ENCODE peak calls at places on chromosomes 3 and 15, in four cellular contexts. C is upper lobe of left lung, B is lung, W is sigmoid colon. I is an unnamed sample. For H3K4me1, the result is how much of the 10 kb centered on the place peaks cover.

GRCh38 chr15:77747175-77748077 is 114.7 kb upstream of the LINGO1 start:
- DNase-seq in C (no peak), B (no peak), W (no peak), I (peak)

GRCh38 chr15:41546846-41547786 is 3.1 kb upstream of the RPAP1 start:
- DNase-seq in C (no peak), B (no peak), W (no peak), I (no peak)

GRCh38 chr3:12476238-12476897 is 7.9 kb upstream of the TSEN2 start:
- DNase-seq in C (no peak), B (no peak), W (peak), I (no peak)

GRCh38 chr15:100728371-100729201 is 126.2 kb downstream of the ASB7 start:
- DNase-seq in C (no peak), B (no peak), W (no peak), I (peak)

GRCh38 chr3:143135150-143135549 is 15.6 kb downstream of the CHST2 start:
- DNase-seq in C (peak), B (no peak), W (no peak), I (no peak)

GRCh38 chr3:138477801-138478200 is 43.4 kb downstream of the ESYT3 start:
- DNase-seq in C (no peak), B (no peak), W (no peak), I (no peak)

GRCh38 chr3:79497447-79498111 is 270.2 kb downstream of the ROBO1 start:
- DNase-seq in C (no peak), B (no peak), W (no peak), I (no peak)

GRCh38 chr15:42788725-42789124 is 51.8 kb upstream of the CDAN1 start:
- DNase-seq in C (no peak), B (no peak), W (no peak), I (no peak)

GRCh38 chr3:46565113-46565490 is 1.0 kb downstream of the LRRC2 start:
- DNase-seq in C (no peak), B (no peak), W (no peak), I (no peak)

GRCh38 chr3:146403792-146404191 is 65.6 kb downstream of the PLSCR2 start:
- DNase-seq in C (no peak), B (no peak), W (no peak), I (no peak)

GRCh38 chr15:47813985-47814384 is 96.7 kb downstream of the SEMA6D start:
- DNase-seq in C (no peak), B (no peak), W (no peak), I (no peak)

GRCh38 chr3:72263223-72264015 is 478.5 kb upstream of the PROK2 start:
- DNase-seq in C (no peak), B (no peak), W (no peak), I (no peak)

GRCh38 chr3:187044206-187044605 is 95.1 kb downstream of the RPL39L start:
- DNase-seq in C (no peak), B (no peak), W (no peak), I (no peak)

GRCh38 chr15:38041576-38041975 is 107.1 kb downstream of the TMCO5A start:
- DNase-seq in C (no peak), B (no peak), W (no peak), I (no peak)

GRCh38 chr3:127736801-127737539 is 64.2 kb downstream of the ABTB1 start:
- DNase-seq in C (no peak), B (no peak), W (no peak), I (no peak)

GRCh38 chr15:87269566-87269965 is 987.0 kb downstream of the NTRK3 start:
- DNase-seq in C (no peak), B (no peak), W (no peak), I (no peak)

GRCh38 chr3:42665050-42665878 is 11.8 kb downstream of the ZBTB47 start:
- DNase-seq in C (no peak), B (no peak), W (peak), I (no peak)

GRCh38 chr15:58999694-59000093 is 12.2 kb downstream of the RNF111 start:
- DNase-seq in C (no peak), B (no peak), W (no peak), I (no peak)

GRCh38 chr15:63186065-63186464 is 3.3 kb upstream of the RAB8B start:
- DNase-seq in C (no peak), B (no peak), W (no peak), I (no peak)

GRCh38 chr15:82847703-82848102 is 38.3 kb downstream of the WHAMM start:
- DNase-seq in C (no peak), B (no peak), W (no peak), I (no peak)

GRCh38 chr3:37897763-37898162 is 36.1 kb downstream of the CTDSPL start:
- DNase-seq in C (no peak), B (no peak), W (no peak), I (no peak)

GRCh38 chr3:111594205-111594604 is 941 bp downstream of the ZBED2 start:
- DNase-seq in C (no peak), B (no peak), W (no peak), I (no peak)

GRCh38 chr3:100880072-100880471 is 113.1 kb downstream of the ABI3BP start:
- DNase-seq in C (no peak), B (no peak), W (no peak), I (peak)

GRCh38 chr15:56608140-56608778 is 125.0 kb downstream of the ZNF280D start:
- DNase-seq in C (no peak), B (no peak), W (no peak), I (no peak)

GRCh38 chr3:5162102-5162501 is 25.4 kb upstream of the EDEM1 start:
- DNase-seq in C (no peak), B (no peak), W (no peak), I (no peak)

GRCh38 chr3:101950985-101951733 is 101.8 kb downstream of the NFKBIZ start:
- DNase-seq in C (no peak), B (no peak), W (no peak), I (no peak)

GRCh38 chr3:161449784-161450183 is 46.8 kb upstream of the OTOL1 start:
- DNase-seq in C (no peak), B (no peak), W (no peak), I (no peak)

GRCh38 chr3:161444678-161445077 is 51.9 kb upstream of the OTOL1 start:
- DNase-seq in C (no peak), B (no peak), W (no peak), I (no peak)

GRCh38 chr3:161443921-161444457 is 52.6 kb upstream of the OTOL1 start:
- DNase-seq in C (no peak), B (no peak), W (no peak), I (no peak)
- H3K4me1 ChIP-seq in C (under half), B (under half), W (under half), I (under half)

GRCh38 chr3:179179979-179180758 is 32.0 kb downstream of the PIK3CA start:
- DNase-seq in C (no peak), B (no peak), W (no peak), I (no peak)

GRCh38 chr3:179177611-179178010 is 29.5 kb downstream of the PIK3CA start:
- DNase-seq in C (no peak), B (no peak), W (no peak), I (no peak)

GRCh38 chr3:179181021-179181472 is 32.9 kb downstream of the PIK3CA start:
- DNase-seq in C (no peak), B (no peak), W (no peak), I (no peak)

GRCh38 chr3:179181993-179182551 is 33.9 kb downstream of the PIK3CA start:
- DNase-seq in C (no peak), B (no peak), W (no peak), I (no peak)

DNA sequence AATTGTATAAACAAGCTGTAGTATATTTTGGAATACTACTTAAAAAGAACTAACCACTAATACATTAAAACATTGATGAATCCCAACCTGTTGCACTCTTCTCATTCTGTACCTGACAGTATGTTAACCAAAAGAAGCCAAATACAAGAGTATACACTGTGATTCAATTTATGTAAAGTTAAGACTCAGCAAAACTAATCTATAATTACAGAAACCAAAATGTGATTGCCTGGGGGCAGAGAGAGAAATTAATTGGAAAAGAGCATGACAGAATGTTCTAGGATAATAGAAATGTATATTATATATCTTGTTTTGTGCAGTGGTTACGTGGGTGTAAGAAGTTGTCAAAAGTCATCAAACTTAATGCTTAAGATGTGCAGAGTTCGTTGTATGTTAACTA is 31.1 kb downstream of the PIK3CA start:
- DNase-seq in C (no peak), B (no peak), W (no peak), I (no peak)
- H3K4me1 ChIP-seq in C (under half), B (under half), W (half or more), I (under half)

GRCh38 chr3:113233497-113233896 is 22.1 kb downstream of the BOC start:
- DNase-seq in C (no peak), B (no peak), W (no peak), I (no peak)

GRCh38 chr3:113232367-113232766 is 21.0 kb downstream of the BOC start:
- DNase-seq in C (no peak), B (no peak), W (no peak), I (no peak)

GRCh38 chr3:113231827-113232253 is 20.5 kb downstream of the BOC start:
- DNase-seq in C (no peak), B (no peak), W (no peak), I (no peak)

GRCh38 chr3:113234028-113234427 is 22.7 kb downstream of the BOC start:
- DNase-seq in C (no peak), B (no peak), W (no peak), I (no peak)

DNA sequence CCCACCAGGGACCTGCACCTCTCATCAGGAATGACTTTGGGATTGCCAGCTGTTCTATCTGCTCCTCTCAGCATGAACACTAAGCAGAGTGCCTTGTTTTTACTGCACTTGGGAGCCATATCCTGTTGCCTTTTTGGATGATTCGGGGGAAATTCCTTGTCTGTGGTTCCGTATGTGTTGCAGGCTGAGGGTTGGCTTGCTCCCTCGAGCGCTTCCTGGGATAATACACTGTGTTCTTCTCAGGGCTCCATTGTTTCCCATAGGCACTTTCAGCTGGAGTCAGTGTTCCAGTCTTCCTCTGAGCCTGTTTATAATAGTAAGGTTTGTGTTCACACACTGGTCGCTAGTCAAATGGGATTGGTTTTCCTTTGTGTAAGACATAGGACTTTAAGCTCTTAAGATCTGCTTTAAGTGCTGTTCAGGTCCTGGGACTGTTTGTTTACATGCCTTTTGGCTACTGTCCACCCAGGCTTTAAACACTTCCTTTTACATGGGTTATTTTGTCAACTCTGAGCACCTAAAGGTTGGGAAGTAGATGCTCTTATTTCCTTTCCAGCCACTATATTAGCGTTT is 23.4 kb downstream of the BOC start:
- DNase-seq in C (no peak), B (no peak), W (no peak), I (no peak)
- H3K4me1 ChIP-seq in C (under half), B (under half), W (half or more), I (under half)

DNA sequence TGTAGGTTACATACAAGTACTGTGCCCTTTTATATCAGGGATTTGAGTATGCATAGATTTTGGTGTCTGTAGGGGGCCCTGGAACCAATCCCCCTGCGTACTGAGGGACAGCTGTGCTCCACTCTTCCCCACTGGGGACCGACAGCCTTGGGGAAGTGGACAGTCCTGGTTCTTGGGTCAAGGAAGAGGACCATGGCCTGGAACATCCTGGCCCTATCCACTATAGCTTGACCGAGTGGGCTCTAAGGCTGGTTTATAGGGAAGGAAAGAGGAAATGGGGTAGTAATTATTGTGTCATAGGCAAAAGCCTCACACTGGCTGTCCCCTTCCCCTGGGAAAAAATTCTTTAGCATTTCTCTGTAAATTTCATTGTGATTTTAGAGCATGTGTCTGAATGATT is 49.5 kb downstream of the CRTC3 start:
- DNase-seq in C (no peak), B (no peak), W (no peak), I (no peak)
- H3K4me1 ChIP-seq in C (under half), B (under half), W (under half), I (under half)

I was measured in BE2C.